ENCODE peak calls at places on chromosome 2, in seven cellular contexts. One of them, this sample, is unnamed.

GRCh38 chr2:63614448-63614968 is 25.7 kb downstream of the MDH1 start:
- DNase-seq in thoracic aorta: no peak
- DNase-seq in fibroblast of lung: peak; percentile 84
- DNase-seq in mesendoderm: peak; percentile 99
- DNase-seq in lower lobe of right lung: no peak
- DNase-seq in gastrocnemius medialis: no peak
- DNase-seq in SJSA1: peak; percentile 55
- DNase-seq in this sample: no peak

GRCh38 chr2:157466764-157467163 is 22.9 kb upstream of the CYTIP start:
- DNase-seq in thoracic aorta: no peak
- DNase-seq in fibroblast of lung: no peak
- DNase-seq in mesendoderm: no peak
- DNase-seq in lower lobe of right lung: no peak
- DNase-seq in gastrocnemius medialis: no peak
- DNase-seq in SJSA1: no peak
- DNase-seq in this sample: no peak

GRCh38 chr2:46126571-46126970 is 170.6 kb upstream of the EPAS1 start:
- DNase-seq in thoracic aorta: no peak
- DNase-seq in fibroblast of lung: no peak
- DNase-seq in mesendoderm: no peak
- DNase-seq in lower lobe of right lung: no peak
- DNase-seq in gastrocnemius medialis: no peak
- DNase-seq in SJSA1: no peak
- DNase-seq in this sample: no peak

GRCh38 chr2:72952961-72953360 is 35.6 kb downstream of the EMX1 start:
- DNase-seq in thoracic aorta: no peak
- DNase-seq in fibroblast of lung: no peak
- DNase-seq in mesendoderm: no peak
- DNase-seq in lower lobe of right lung: no peak
- DNase-seq in gastrocnemius medialis: no peak
- DNase-seq in SJSA1: no peak
- DNase-seq in this sample: no peak

GRCh38 chr2:86105969-86106945 is at the start of gene PTCD3:
- DNase-seq in thoracic aorta: peak; percentile 80
- DNase-seq in fibroblast of lung: peak; percentile 96
- DNase-seq in mesendoderm: peak; percentile 98
- DNase-seq in lower lobe of right lung: peak; percentile 98
- DNase-seq in gastrocnemius medialis: peak; percentile 95
- DNase-seq in SJSA1: peak; percentile 96
- DNase-seq in this sample: peak; percentile 97

GRCh38 chr2:96329416-96329815 is 4.3 kb downstream of the ITPRIPL1 start:
- DNase-seq in thoracic aorta: no peak
- DNase-seq in fibroblast of lung: peak; percentile 37
- DNase-seq in mesendoderm: no peak
- DNase-seq in lower lobe of right lung: no peak
- DNase-seq in gastrocnemius medialis: no peak
- DNase-seq in SJSA1: no peak
- DNase-seq in this sample: no peak

GRCh38 chr2:17620280-17620679 is 79.8 kb downstream of the VSNL1 start:
- DNase-seq in thoracic aorta: no peak
- DNase-seq in fibroblast of lung: peak; percentile 84
- DNase-seq in mesendoderm: no peak
- DNase-seq in lower lobe of right lung: no peak
- DNase-seq in gastrocnemius medialis: no peak
- DNase-seq in SJSA1: peak; percentile 82
- DNase-seq in this sample: no peak

GRCh38 chr2:199261221-199261620 is 196.5 kb downstream of the SATB2 start:
- DNase-seq in thoracic aorta: no peak
- DNase-seq in fibroblast of lung: peak; percentile 86
- DNase-seq in mesendoderm: no peak
- DNase-seq in lower lobe of right lung: no peak
- DNase-seq in gastrocnemius medialis: no peak
- DNase-seq in SJSA1: peak; percentile 52
- DNase-seq in this sample: no peak

GRCh38 chr2:204074434-204074833 is 137.9 kb downstream of the ICOS start:
- DNase-seq in thoracic aorta: no peak
- DNase-seq in fibroblast of lung: peak; percentile 58
- DNase-seq in mesendoderm: no peak
- DNase-seq in lower lobe of right lung: no peak
- DNase-seq in gastrocnemius medialis: no peak
- DNase-seq in SJSA1: no peak
- DNase-seq in this sample: no peak

GRCh38 chr2:150126143-150126725 is 361.2 kb downstream of the RND3 start:
- DNase-seq in thoracic aorta: no peak
- DNase-seq in fibroblast of lung: peak; percentile 46
- DNase-seq in mesendoderm: no peak
- DNase-seq in lower lobe of right lung: no peak
- DNase-seq in gastrocnemius medialis: no peak
- DNase-seq in SJSA1: peak; percentile 49
- DNase-seq in this sample: no peak

GRCh38 chr2:132632000-132632649 is 37.9 kb downstream of the LYPD1 start:
- DNase-seq in thoracic aorta: no peak
- DNase-seq in fibroblast of lung: peak; percentile 57
- DNase-seq in mesendoderm: no peak
- DNase-seq in lower lobe of right lung: no peak
- DNase-seq in gastrocnemius medialis: no peak
- DNase-seq in SJSA1: peak; percentile 71
- DNase-seq in this sample: peak; percentile 65

GRCh38 chr2:149470046-149470445 is 117.5 kb downstream of the MMADHC start:
- DNase-seq in thoracic aorta: no peak
- DNase-seq in fibroblast of lung: no peak
- DNase-seq in mesendoderm: no peak
- DNase-seq in lower lobe of right lung: no peak
- DNase-seq in gastrocnemius medialis: no peak
- DNase-seq in SJSA1: no peak
- DNase-seq in this sample: no peak

GRCh38 chr2:142673836-142674235 is 203.6 kb upstream of the KYNU start:
- DNase-seq in thoracic aorta: no peak
- DNase-seq in fibroblast of lung: no peak
- DNase-seq in mesendoderm: no peak
- DNase-seq in lower lobe of right lung: no peak
- DNase-seq in gastrocnemius medialis: no peak
- DNase-seq in SJSA1: no peak
- DNase-seq in this sample: no peak

GRCh38 chr2:150047731-150048130 is 439.7 kb downstream of the RND3 start:
- DNase-seq in thoracic aorta: no peak
- DNase-seq in fibroblast of lung: no peak
- DNase-seq in mesendoderm: no peak
- DNase-seq in lower lobe of right lung: no peak
- DNase-seq in gastrocnemius medialis: no peak
- DNase-seq in SJSA1: no peak
- DNase-seq in this sample: no peak

GRCh38 chr2:20491739-20492531 is 45.1 kb downstream of the RHOB start:
- DNase-seq in thoracic aorta: no peak
- DNase-seq in fibroblast of lung: peak; percentile 53
- DNase-seq in mesendoderm: no peak
- DNase-seq in lower lobe of right lung: no peak
- DNase-seq in gastrocnemius medialis: no peak
- DNase-seq in SJSA1: no peak
- DNase-seq in this sample: no peak

GRCh38 chr2:10305254-10305635 is 2.5 kb downstream of the HPCAL1 start:
- DNase-seq in thoracic aorta: no peak
- DNase-seq in fibroblast of lung: peak; percentile 54
- DNase-seq in mesendoderm: no peak
- DNase-seq in lower lobe of right lung: no peak
- DNase-seq in gastrocnemius medialis: no peak
- DNase-seq in SJSA1: no peak
- DNase-seq in this sample: peak; percentile 52

GRCh38 chr2:226742346-226742745 is 57.3 kb downstream of the IRS1 start:
- DNase-seq in thoracic aorta: no peak
- DNase-seq in fibroblast of lung: peak; percentile 58
- DNase-seq in mesendoderm: no peak
- DNase-seq in lower lobe of right lung: no peak
- DNase-seq in gastrocnemius medialis: peak; percentile 81
- DNase-seq in SJSA1: peak; percentile 47
- DNase-seq in this sample: no peak

GRCh38 chr2:226740039-226740648 is 59.5 kb downstream of the IRS1 start:
- DNase-seq in thoracic aorta: no peak
- DNase-seq in fibroblast of lung: no peak
- DNase-seq in mesendoderm: no peak
- DNase-seq in lower lobe of right lung: no peak
- DNase-seq in gastrocnemius medialis: no peak
- DNase-seq in SJSA1: no peak
- DNase-seq in this sample: no peak

GRCh38 chr2:226738191-226738820 is 61.3 kb downstream of the IRS1 start:
- DNase-seq in thoracic aorta: no peak
- DNase-seq in fibroblast of lung: no peak
- DNase-seq in mesendoderm: peak; percentile 48
- DNase-seq in lower lobe of right lung: no peak
- DNase-seq in gastrocnemius medialis: no peak
- DNase-seq in SJSA1: no peak
- DNase-seq in this sample: no peak

GRCh38 chr2:226738821-226739507 is 60.7 kb downstream of the IRS1 start:
- DNase-seq in thoracic aorta: no peak
- DNase-seq in fibroblast of lung: no peak
- DNase-seq in mesendoderm: peak; percentile 51
- DNase-seq in lower lobe of right lung: no peak
- DNase-seq in gastrocnemius medialis: peak; percentile 43
- DNase-seq in SJSA1: peak; percentile 55
- DNase-seq in this sample: peak; percentile 85

GRCh38 chr2:226739508-226740030 is 60.1 kb downstream of the IRS1 start:
- DNase-seq in thoracic aorta: no peak
- DNase-seq in fibroblast of lung: no peak
- DNase-seq in mesendoderm: no peak
- DNase-seq in lower lobe of right lung: no peak
- DNase-seq in gastrocnemius medialis: no peak
- DNase-seq in SJSA1: no peak
- DNase-seq in this sample: peak; percentile 59
- H3K27ac ChIP-seq in thoracic aorta: no peak overlapping the region
- H3K27ac ChIP-seq in fibroblast of lung: no peak overlapping the region
- H3K27ac ChIP-seq in mesendoderm: no peak overlapping the region
- H3K27ac ChIP-seq in lower lobe of right lung: no peak overlapping the region
- H3K27ac ChIP-seq in gastrocnemius medialis: peak overlapping the region; percentile 91
- H3K27ac ChIP-seq in SJSA1: peak overlapping the region; percentile 50
- H3K27ac ChIP-seq in this sample: peak overlapping the region; percentile 52

DNA sequence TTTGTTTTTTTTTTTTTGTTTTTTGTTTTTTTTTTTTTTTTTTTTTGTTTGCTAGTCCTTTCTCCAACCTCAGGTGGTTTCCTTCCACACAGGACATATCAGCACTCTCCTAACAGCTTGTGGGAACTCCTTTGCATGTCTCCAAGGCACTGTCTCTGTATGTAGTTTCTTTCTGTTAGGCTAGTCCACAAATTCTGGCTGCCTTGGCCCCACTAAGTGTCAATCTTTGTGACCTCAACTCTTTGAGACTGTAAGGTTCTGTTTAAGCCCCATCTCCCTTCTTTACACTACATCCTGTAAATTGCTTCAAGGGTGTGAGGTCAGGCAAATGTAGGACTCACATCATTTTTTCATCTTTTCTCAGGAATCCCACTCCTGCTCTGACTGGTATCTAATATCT is 85.1 kb downstream of the NCOA1 start:
- DNase-seq in thoracic aorta: no peak
- DNase-seq in fibroblast of lung: no peak
- DNase-seq in mesendoderm: no peak
- DNase-seq in lower lobe of right lung: no peak
- DNase-seq in gastrocnemius medialis: no peak
- DNase-seq in SJSA1: no peak
- DNase-seq in this sample: no peak
- H3K4me1 ChIP-seq in thoracic aorta: peaks cover 7% of the 10 kb centered on the region
- H3K4me1 ChIP-seq in fibroblast of lung: no peaks in the 10 kb centered on the region
- H3K4me1 ChIP-seq in mesendoderm: peaks cover 6% of the 10 kb centered on the region
- H3K4me1 ChIP-seq in lower lobe of right lung: peaks cover 6% of the 10 kb centered on the region
- H3K4me1 ChIP-seq in gastrocnemius medialis: peaks cover 41% of the 10 kb centered on the region
- H3K4me1 ChIP-seq in SJSA1: no peaks in the 10 kb centered on the region
- H3K4me1 ChIP-seq in this sample: peaks cover 8% of the 10 kb centered on the region

GRCh38 chr2:109318150-109318948 is 189.3 kb downstream of the SH3RF3 start:
- DNase-seq in thoracic aorta: peak; percentile 43
- DNase-seq in fibroblast of lung: peak; percentile 94
- DNase-seq in mesendoderm: no peak
- DNase-seq in lower lobe of right lung: peak; percentile 59
- DNase-seq in gastrocnemius medialis: peak; percentile 71
- DNase-seq in SJSA1: peak; percentile 85
- DNase-seq in this sample: no peak
- H3K4me3 ChIP-seq in thoracic aorta: peak overlapping the region; percentile 60
- H3K4me3 ChIP-seq in fibroblast of lung: peak overlapping the region; percentile 47
- H3K4me3 ChIP-seq in mesendoderm: no peak overlapping the region
- H3K4me3 ChIP-seq in lower lobe of right lung: no peak overlapping the region
- H3K4me3 ChIP-seq in gastrocnemius medialis: peak overlapping the region; percentile 19
- H3K4me3 ChIP-seq in SJSA1: no peak overlapping the region
- H3K4me3 ChIP-seq in this sample: no peak overlapping the region

DNA sequence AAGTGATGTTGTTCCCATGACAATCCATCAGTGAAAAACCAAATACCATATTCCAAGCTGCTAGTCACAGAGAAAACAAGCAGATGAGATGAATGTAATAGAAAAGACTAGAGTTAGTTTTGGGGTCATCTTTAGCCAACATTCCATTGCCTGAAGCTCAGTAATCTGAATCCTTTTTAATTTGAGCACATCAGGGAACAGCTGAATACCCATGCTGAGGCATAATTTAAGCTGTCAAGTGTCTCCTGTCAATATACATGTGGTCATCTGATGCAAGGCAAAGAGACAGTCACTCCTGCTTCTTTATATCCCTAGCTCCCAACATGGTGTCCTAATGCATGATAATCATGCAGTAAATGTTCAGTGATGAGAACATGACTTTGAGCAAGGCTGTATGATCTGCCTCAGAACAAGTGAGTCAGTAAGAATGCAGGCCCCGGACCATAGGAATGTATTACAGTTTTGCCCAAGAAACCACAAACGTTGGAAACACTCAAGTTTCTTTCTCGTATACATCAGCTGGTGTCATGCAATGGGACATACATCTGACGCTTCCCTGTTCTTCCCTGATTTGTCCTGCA is 48.0 kb downstream of the CDK15 start:
- DNase-seq in thoracic aorta: no peak
- DNase-seq in fibroblast of lung: peak; percentile 99
- DNase-seq in mesendoderm: no peak
- DNase-seq in lower lobe of right lung: no peak
- DNase-seq in gastrocnemius medialis: no peak
- DNase-seq in SJSA1: peak; percentile 88
- DNase-seq in this sample: no peak
- H3K27ac ChIP-seq in thoracic aorta: no peak overlapping the region
- H3K27ac ChIP-seq in fibroblast of lung: peak overlapping the region; percentile 83
- H3K27ac ChIP-seq in mesendoderm: no peak overlapping the region
- H3K27ac ChIP-seq in lower lobe of right lung: no peak overlapping the region
- H3K27ac ChIP-seq in gastrocnemius medialis: no peak overlapping the region
- H3K27ac ChIP-seq in SJSA1: peak overlapping the region; percentile 98
- H3K27ac ChIP-seq in this sample: no peak overlapping the region

GRCh38 chr2:200377774-200378336 is 71.4 kb downstream of the SPATS2L start:
- DNase-seq in thoracic aorta: no peak
- DNase-seq in fibroblast of lung: no peak
- DNase-seq in mesendoderm: peak; percentile 60
- DNase-seq in lower lobe of right lung: no peak
- DNase-seq in gastrocnemius medialis: no peak
- DNase-seq in SJSA1: no peak
- DNase-seq in this sample: peak; percentile 99
- H3K4me1 ChIP-seq in thoracic aorta: peaks cover 26% of the 10 kb centered on the region
- H3K4me1 ChIP-seq in fibroblast of lung: peaks cover 40% of the 10 kb centered on the region
- H3K4me1 ChIP-seq in mesendoderm: peaks cover 35% of the 10 kb centered on the region
- H3K4me1 ChIP-seq in lower lobe of right lung: peaks cover 68% of the 10 kb centered on the region
- H3K4me1 ChIP-seq in gastrocnemius medialis: peaks cover 54% of the 10 kb centered on the region
- H3K4me1 ChIP-seq in SJSA1: peaks cover 63% of the 10 kb centered on the region
- H3K4me1 ChIP-seq in this sample: peaks cover 24% of the 10 kb centered on the region

DNA sequence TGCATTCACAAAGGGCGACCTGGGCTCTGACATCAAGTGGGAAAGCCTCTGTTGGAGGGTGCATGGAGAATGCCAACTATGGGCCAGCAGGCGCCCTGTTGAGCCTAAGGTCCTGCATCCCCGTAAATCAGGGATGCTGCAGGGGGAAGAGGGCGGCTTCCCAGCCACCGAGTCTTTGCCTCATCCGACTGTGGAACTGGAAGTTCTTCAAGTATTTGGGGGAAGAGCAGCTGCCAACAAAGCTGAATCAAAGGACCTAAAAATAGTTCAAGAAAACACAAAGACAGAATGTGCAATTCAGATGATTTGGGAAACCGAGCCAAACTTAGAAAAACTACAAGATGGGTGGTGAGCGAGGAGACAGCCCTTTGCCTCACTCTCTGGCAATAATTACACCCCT is 281.1 kb upstream of the MGAT5 start:
- DNase-seq in thoracic aorta: no peak
- DNase-seq in fibroblast of lung: peak; percentile 56
- DNase-seq in mesendoderm: no peak
- DNase-seq in lower lobe of right lung: no peak
- DNase-seq in gastrocnemius medialis: peak; percentile 33
- DNase-seq in SJSA1: no peak
- DNase-seq in this sample: no peak
- H3K4me3 ChIP-seq in thoracic aorta: peak overlapping the region; percentile 23
- H3K4me3 ChIP-seq in fibroblast of lung: no peak overlapping the region
- H3K4me3 ChIP-seq in mesendoderm: no peak overlapping the region
- H3K4me3 ChIP-seq in lower lobe of right lung: no peak overlapping the region
- H3K4me3 ChIP-seq in gastrocnemius medialis: no peak overlapping the region
- H3K4me3 ChIP-seq in SJSA1: no peak overlapping the region
- H3K4me3 ChIP-seq in this sample: no peak overlapping the region